ENCODE peak calls at places on chromosomes 4 and X, in seven cellular contexts. R is fibroblast of pulmonary artery; C is activated CD4-positive, alpha-beta memory T cell treated with anti-CD3 and anti-CD28 coated beads, Interleukin-2, amount 10 ng/mL, durations not matched to agents 7 days and 5 days; D is NCI-H1417; Q is cardiac fibroblast; A is T-helper 9 cell; T is anterior cingulate cortex. S is an unnamed sample.

GRCh38 chrX:6071755-6072154 is 156.9 kb downstream of the NLGN4X start:
- DNase-seq in R (no peak), C (no peak), D (no peak), Q (no peak), A (no peak), T (no peak), S (no peak)

GRCh38 chr4:2794707-2795557 is 2.0 kb downstream of the SH3BP2 start:
- DNase-seq in R (peak; percentile 86), C (no peak), D (no peak), Q (peak; percentile 90), A (no peak), T (no peak), S (no peak)

GRCh38 chr4:182264139-182264752 is 21.0 kb downstream of the TENM3 start:
- DNase-seq in R (no peak), C (no peak), D (no peak), Q (no peak), A (no peak), T (no peak), S (no peak)

GRCh38 chrX:13482764-13483552 is 86.4 kb upstream of the EGFL6 start:
- DNase-seq in R (no peak), C (no peak), D (no peak), Q (no peak), A (no peak), T (no peak), S (no peak)

GRCh38 chr4:81493895-81494490 is 22.3 kb upstream of the RASGEF1B start:
- DNase-seq in R (no peak), C (no peak), D (no peak), Q (peak; percentile 27), A (no peak), T (no peak), S (no peak)

GRCh38 chr4:81685105-81685504 is 213.4 kb upstream of the RASGEF1B start:
- DNase-seq in R (no peak), C (no peak), D (no peak), Q (no peak), A (no peak), T (no peak), S (no peak)

GRCh38 chr4:2534904-2535385 is 1.5 kb upstream of the FAM193A start:
- DNase-seq in R (no peak), C (no peak), D (no peak), Q (no peak), A (no peak), T (no peak), S (no peak)

GRCh38 chr4:165085946-165086345 is 26.7 kb downstream of the TMEM192 start:
- DNase-seq in R (peak; percentile 61), C (no peak), D (no peak), Q (peak; percentile 6), A (no peak), T (no peak), S (no peak)

GRCh38 chrX:19836337-19836736 is 51.1 kb downstream of the SH3KBP1 start:
- DNase-seq in R (no peak), C (peak; percentile 20), D (no peak), Q (no peak), A (no peak), T (no peak), S (peak; percentile 20)

GRCh38 chrX:40893251-40893910 is 158.0 kb upstream of the MED14 start:
- DNase-seq in R (peak; percentile 45), C (no peak), D (no peak), Q (peak; percentile 55), A (no peak), T (no peak), S (no peak)

GRCh38 chr4:150070464-150071170 is 7.6 kb upstream of the DCLK2 start:
- DNase-seq in R (peak; percentile 19), C (no peak), D (no peak), Q (no peak), A (no peak), T (no peak), S (no peak)

GRCh38 chr4:3211866-3212265 is 37.1 kb upstream of the MSANTD1 start:
- DNase-seq in R (no peak), C (no peak), D (no peak), Q (no peak), A (no peak), T (no peak), S (no peak)

GRCh38 chrX:13750204-13750603 is 15.7 kb downstream of the OFD1 start:
- DNase-seq in R (peak; percentile 55), C (no peak), D (peak; percentile 45), Q (peak; percentile 63), A (no peak), T (no peak), S (no peak)

GRCh38 chrX:45344597-45344996 is 143.9 kb upstream of the DIPK2B start:
- DNase-seq in R (peak; percentile 50), C (no peak), D (no peak), Q (peak; percentile 63), A (no peak), T (no peak), S (no peak)

GRCh38 chr4:159428975-159429692 is 326.3 kb downstream of the RAPGEF2 start:
- DNase-seq in R (no peak), C (no peak), D (no peak), Q (no peak), A (no peak), T (no peak), S (no peak)

GRCh38 chr4:185201983-185202962 is 1.5 kb downstream of the CFAP97 start:
- DNase-seq in R (peak; percentile 77), C (peak; percentile 54), D (no peak), Q (peak; percentile 83), A (peak; percentile 54), T (no peak), S (no peak)

GRCh38 chr4:124278477-124278876 is 434.1 kb downstream of the ANKRD50 start:
- DNase-seq in R (peak; percentile 91), C (no peak), D (no peak), Q (peak; percentile 84), A (no peak), T (no peak), S (no peak)

GRCh38 chrX:88982183-88982582 is 235.2 kb downstream of the CPXCR1 start:
- DNase-seq in R (no peak), C (no peak), D (no peak), Q (no peak), A (no peak), T (no peak), S (no peak)

GRCh38 chrX:132227383-132228112 is 8.3 kb upstream of the RAP2C start:
- DNase-seq in R (no peak), C (no peak), D (no peak), Q (no peak), A (no peak), T (no peak), S (no peak)

GRCh38 chr4:79900182-79900581 is 172.8 kb downstream of the ANTXR2 start:
- DNase-seq in R (no peak), C (no peak), D (no peak), Q (no peak), A (no peak), T (no peak), S (no peak)

GRCh38 chrX:137427813-137428212 is 138.1 kb upstream of the ZIC3 start:
- DNase-seq in R (no peak), C (no peak), D (no peak), Q (peak; percentile 1), A (no peak), T (no peak), S (no peak)

GRCh38 chrX:112147206-112147605 is 64.6 kb upstream of the TRPC5 start:
- DNase-seq in R (peak; percentile 0), C (no peak), D (peak; percentile 7), Q (peak; percentile 0), A (no peak), T (no peak), S (no peak)

GRCh38 chrX:150049647-150050046 is 111.4 kb upstream of the EOLA2 start:
- DNase-seq in R (no peak), C (no peak), D (no peak), Q (peak; percentile 41), A (no peak), T (no peak), S (no peak)

GRCh38 chr4:38759077-38759789 is 23.6 kb downstream of the TLR10 start:
- DNase-seq in R (peak; percentile 85), C (peak; percentile 61), D (peak; percentile 16), Q (peak; percentile 84), A (peak; percentile 49), T (peak; percentile 77), S (peak; percentile 60)

GRCh38 chrX:49901068-49901467 is 21.3 kb upstream of the CLCN5 start:
- DNase-seq in R (no peak), C (no peak), D (no peak), Q (no peak), A (no peak), T (no peak), S (no peak)

GRCh38 chr4:140732780-140733179 is 23.4 kb downstream of the TBC1D9 start:
- DNase-seq in R (no peak), C (no peak), D (no peak), Q (no peak), A (no peak), T (no peak), S (no peak)

GRCh38 chrX:124228849-124229248 is 103.6 kb upstream of the TEX13D start:
- DNase-seq in R (no peak), C (no peak), D (no peak), Q (no peak), A (no peak), T (no peak), S (no peak)

GRCh38 chrX:10972731-10973130 is 138.4 kb upstream of the HCCS start:
- DNase-seq in R (peak; percentile 6), C (no peak), D (no peak), Q (peak; percentile 64), A (no peak), T (no peak), S (no peak)

GRCh38 chr4:84879651-84880200 is 86.8 kb downstream of the WDFY3 start:
- DNase-seq in R (peak; percentile 55), C (no peak), D (no peak), Q (no peak), A (no peak), T (no peak), S (no peak)

GRCh38 chrX:130836447-130836846 is 66.6 kb downstream of the ENOX2 start:
- DNase-seq in R (peak; percentile 15), C (no peak), D (no peak), Q (no peak), A (no peak), T (no peak), S (no peak)